ENCODE peak calls at places on chromosomes 13 and 19, in eight cellular contexts. One of them, this sample, is unnamed.
A peak's percentile ranks its signal among the peaks of the same experiment; 100 is the strongest.

GRCh38 chr13:25375727-25376358 is 4.1 kb downstream of the ATP8A2 start:
- DNase-seq in A549: peak; percentile 25
- DNase-seq in lower leg skin: peak; percentile 21
- DNase-seq in IMR-90: peak; percentile 31
- DNase-seq in upper lobe of left lung: no peak
- DNase-seq in body of pancreas: peak; percentile 27
- DNase-seq in right lobe of liver: no peak
- DNase-seq in stomach: no peak
- DNase-seq in this sample: peak; percentile 77

GRCh38 chr13:49791753-49792549 is 531 bp downstream of the KPNA3 start:
- DNase-seq in right lobe of liver: peak; percentile 62
- DNase-seq in body of pancreas: peak; percentile 32
- DNase-seq in lower leg skin: peak; percentile 22
- DNase-seq in A549: peak; percentile 29
- DNase-seq in IMR-90: peak; percentile 36
- DNase-seq in stomach: peak; percentile 47
- DNase-seq in upper lobe of left lung: peak; percentile 49
- DNase-seq in this sample: peak; percentile 85

GRCh38 chr13:95020298-95020987 is 280.8 kb downstream of the ABCC4 start:
- DNase-seq in lower leg skin: no peak
- DNase-seq in stomach: no peak
- DNase-seq in right lobe of liver: no peak
- DNase-seq in A549: no peak
- DNase-seq in IMR-90: no peak
- DNase-seq in upper lobe of left lung: no peak
- DNase-seq in body of pancreas: no peak
- DNase-seq in this sample: no peak

GRCh38 chr13:60267498-60268202 is 103.9 kb upstream of the DIAPH3 start:
- DNase-seq in A549: peak; percentile 2
- DNase-seq in stomach: no peak
- DNase-seq in right lobe of liver: no peak
- DNase-seq in IMR-90: no peak
- DNase-seq in lower leg skin: no peak
- DNase-seq in upper lobe of left lung: peak; percentile 36
- DNase-seq in body of pancreas: peak; percentile 63
- DNase-seq in this sample: peak; percentile 46

GRCh38 chr19:39679791-39680168 is 24.1 kb downstream of the LGALS16 start:
- DNase-seq in IMR-90: no peak
- DNase-seq in stomach: no peak
- DNase-seq in lower leg skin: no peak
- DNase-seq in upper lobe of left lung: no peak
- DNase-seq in body of pancreas: no peak
- DNase-seq in A549: no peak
- DNase-seq in right lobe of liver: no peak
- DNase-seq in this sample: no peak

GRCh38 chr13:33105387-33106005 is 89.3 kb downstream of the KL start:
- DNase-seq in lower leg skin: no peak
- DNase-seq in right lobe of liver: no peak
- DNase-seq in upper lobe of left lung: no peak
- DNase-seq in body of pancreas: peak; percentile 46
- DNase-seq in IMR-90: no peak
- DNase-seq in A549: no peak
- DNase-seq in stomach: no peak
- DNase-seq in this sample: no peak

GRCh38 chr13:90890435-90890834 is 457.1 kb upstream of the MIR17HG start:
- DNase-seq in body of pancreas: no peak
- DNase-seq in right lobe of liver: no peak
- DNase-seq in upper lobe of left lung: no peak
- DNase-seq in stomach: no peak
- DNase-seq in IMR-90: no peak
- DNase-seq in lower leg skin: no peak
- DNase-seq in A549: no peak
- DNase-seq in this sample: no peak

GRCh38 chr13:50599927-50600326 is 243.6 kb downstream of the DLEU7 start:
- DNase-seq in upper lobe of left lung: no peak
- DNase-seq in lower leg skin: no peak
- DNase-seq in A549: no peak
- DNase-seq in right lobe of liver: no peak
- DNase-seq in body of pancreas: no peak
- DNase-seq in IMR-90: no peak
- DNase-seq in stomach: no peak
- DNase-seq in this sample: peak; percentile 17

GRCh38 chr13:38417241-38417640 is 67.6 kb downstream of the UFM1 start:
- DNase-seq in A549: no peak
- DNase-seq in upper lobe of left lung: no peak
- DNase-seq in stomach: no peak
- DNase-seq in lower leg skin: no peak
- DNase-seq in IMR-90: no peak
- DNase-seq in right lobe of liver: no peak
- DNase-seq in body of pancreas: no peak
- DNase-seq in this sample: no peak

GRCh38 chr19:15330801-15331418 is 1.4 kb downstream of the BRD4 start:
- DNase-seq in body of pancreas: peak; percentile 35
- DNase-seq in lower leg skin: no peak
- DNase-seq in A549: peak; percentile 41
- DNase-seq in right lobe of liver: no peak
- DNase-seq in stomach: no peak
- DNase-seq in IMR-90: peak; percentile 89
- DNase-seq in upper lobe of left lung: peak; percentile 52
- DNase-seq in this sample: peak; percentile 68

GRCh38 chr13:86087241-86087640 is 288.0 kb upstream of the SLITRK6 start:
- DNase-seq in body of pancreas: no peak
- DNase-seq in stomach: no peak
- DNase-seq in right lobe of liver: no peak
- DNase-seq in upper lobe of left lung: no peak
- DNase-seq in IMR-90: no peak
- DNase-seq in lower leg skin: no peak
- DNase-seq in A549: no peak
- DNase-seq in this sample: no peak

GRCh38 chr19:47521473-47522180 is 6.8 kb upstream of the NAPA start:
- DNase-seq in IMR-90: no peak
- DNase-seq in A549: no peak
- DNase-seq in body of pancreas: no peak
- DNase-seq in stomach: no peak
- DNase-seq in lower leg skin: no peak
- DNase-seq in upper lobe of left lung: no peak
- DNase-seq in right lobe of liver: no peak
- DNase-seq in this sample: no peak

GRCh38 chr13:25744176-25744575 is 307.6 kb downstream of the SHISA2 start:
- DNase-seq in stomach: no peak
- DNase-seq in IMR-90: no peak
- DNase-seq in body of pancreas: no peak
- DNase-seq in right lobe of liver: no peak
- DNase-seq in upper lobe of left lung: no peak
- DNase-seq in lower leg skin: no peak
- DNase-seq in A549: no peak
- DNase-seq in this sample: no peak

GRCh38 chr19:28603453-28603852 is 609.5 kb downstream of the UQCRFS1 start:
- DNase-seq in right lobe of liver: no peak
- DNase-seq in upper lobe of left lung: no peak
- DNase-seq in lower leg skin: no peak
- DNase-seq in stomach: no peak
- DNase-seq in A549: no peak
- DNase-seq in body of pancreas: no peak
- DNase-seq in IMR-90: no peak
- DNase-seq in this sample: no peak

GRCh38 chr13:36950330-36950729 is 30.3 kb upstream of the SMAD9 start:
- DNase-seq in body of pancreas: no peak
- DNase-seq in upper lobe of left lung: no peak
- DNase-seq in stomach: no peak
- DNase-seq in A549: no peak
- DNase-seq in right lobe of liver: no peak
- DNase-seq in IMR-90: no peak
- DNase-seq in lower leg skin: no peak
- DNase-seq in this sample: no peak

GRCh38 chr13:46621133-46621532 is 68.2 kb downstream of the LRCH1 start:
- DNase-seq in stomach: no peak
- DNase-seq in body of pancreas: no peak
- DNase-seq in A549: no peak
- DNase-seq in IMR-90: no peak
- DNase-seq in lower leg skin: no peak
- DNase-seq in upper lobe of left lung: no peak
- DNase-seq in right lobe of liver: no peak
- DNase-seq in this sample: no peak

GRCh38 chr13:62512194-62513141 is 1096.8 kb upstream of the PCDH20 start:
- DNase-seq in right lobe of liver: no peak
- DNase-seq in upper lobe of left lung: peak; percentile 20
- DNase-seq in IMR-90: peak; percentile 32
- DNase-seq in body of pancreas: peak; percentile 50
- DNase-seq in lower leg skin: no peak
- DNase-seq in A549: peak; percentile 55
- DNase-seq in stomach: peak; percentile 42
- DNase-seq in this sample: peak; percentile 37

GRCh38 chr19:3135961-3136683 is at the start of gene GNA15:
- DNase-seq in body of pancreas: peak; percentile 31
- DNase-seq in right lobe of liver: no peak
- DNase-seq in stomach: peak; percentile 61
- DNase-seq in A549: no peak
- DNase-seq in upper lobe of left lung: peak; percentile 85
- DNase-seq in IMR-90: no peak
- DNase-seq in lower leg skin: no peak
- DNase-seq in this sample: no peak

GRCh38 chr19:12881172-12881808 is at the start of gene DNASE2:
- DNase-seq in lower leg skin: peak; percentile 97
- DNase-seq in upper lobe of left lung: peak; percentile 99
- DNase-seq in stomach: peak; percentile 98
- DNase-seq in right lobe of liver: peak; percentile 99
- DNase-seq in body of pancreas: peak; percentile 99
- DNase-seq in IMR-90: peak; percentile 87
- DNase-seq in A549: peak; percentile 92
- DNase-seq in this sample: peak; percentile 95

GRCh38 chr13:106063591-106064308 is 471.7 kb downstream of the EFNB2 start:
- DNase-seq in stomach: no peak
- DNase-seq in right lobe of liver: no peak
- DNase-seq in lower leg skin: no peak
- DNase-seq in body of pancreas: no peak
- DNase-seq in upper lobe of left lung: no peak
- DNase-seq in IMR-90: peak; percentile 83
- DNase-seq in A549: no peak
- DNase-seq in this sample: no peak

GRCh38 chr13:74040200-74040599 is 94.0 kb downstream of the KLF12 start:
- DNase-seq in body of pancreas: peak; percentile 16
- DNase-seq in A549: peak; percentile 56
- DNase-seq in stomach: peak; percentile 36
- DNase-seq in upper lobe of left lung: peak; percentile 31
- DNase-seq in right lobe of liver: no peak
- DNase-seq in lower leg skin: no peak
- DNase-seq in IMR-90: peak; percentile 31
- DNase-seq in this sample: peak; percentile 32

GRCh38 chr19:35347171-35347929 is at the start of gene FFAR1:
- DNase-seq in lower leg skin: no peak
- DNase-seq in IMR-90: no peak
- DNase-seq in A549: no peak
- DNase-seq in body of pancreas: peak; percentile 68
- DNase-seq in stomach: peak; percentile 15
- DNase-seq in upper lobe of left lung: peak; percentile 48
- DNase-seq in right lobe of liver: peak; percentile 44
- DNase-seq in this sample: no peak
- TF ChIP-seq POLR2A in lower leg skin: no peak
- TF ChIP-seq POLR2A in IMR-90: no peak
- TF ChIP-seq POLR2A in A549: no peak
- TF ChIP-seq POLR2A in body of pancreas: no peak
- TF ChIP-seq POLR2A in stomach: no peak
- TF ChIP-seq POLR2A in upper lobe of left lung: no peak
- TF ChIP-seq POLR2A in right lobe of liver: no peak
- TF ChIP-seq POLR2A in this sample: no peak

DNA sequence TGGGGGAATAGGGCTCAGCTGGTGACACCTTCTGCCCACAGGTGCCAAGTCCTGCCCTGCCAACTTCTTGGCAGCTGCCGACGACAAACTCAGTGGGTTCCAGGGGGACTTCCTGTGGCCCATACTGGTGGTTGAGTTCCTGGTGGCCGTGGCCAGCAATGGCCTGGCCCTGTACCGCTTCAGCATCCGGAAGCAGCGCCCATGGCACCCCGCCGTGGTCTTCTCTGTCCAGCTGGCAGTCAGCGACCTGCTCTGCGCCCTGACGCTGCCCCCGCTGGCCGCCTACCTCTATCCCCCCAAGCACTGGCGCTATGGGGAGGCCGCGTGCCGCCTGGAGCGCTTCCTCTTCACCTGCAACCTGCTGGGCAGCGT is 2.1 kb downstream of the P2RY11 start:
- DNase-seq in A549: no peak
- DNase-seq in IMR-90: no peak
- DNase-seq in right lobe of liver: no peak
- DNase-seq in stomach: no peak
- DNase-seq in upper lobe of left lung: no peak
- DNase-seq in body of pancreas: no peak
- DNase-seq in lower leg skin: no peak
- DNase-seq in this sample: no peak
- TF ChIP-seq POLR2A in A549: no peak
- TF ChIP-seq POLR2A in IMR-90: no peak
- TF ChIP-seq POLR2A in right lobe of liver: no peak
- TF ChIP-seq POLR2A in stomach: no peak
- TF ChIP-seq POLR2A in upper lobe of left lung: no peak
- TF ChIP-seq POLR2A in body of pancreas: no peak
- TF ChIP-seq POLR2A in lower leg skin: no peak
- TF ChIP-seq POLR2A in this sample: peak; percentile 48

GRCh38 chr19:21491161-21491560 is 14.2 kb upstream of the ZNF429 start:
- DNase-seq in IMR-90: peak; percentile 3
- DNase-seq in body of pancreas: no peak
- DNase-seq in A549: no peak
- DNase-seq in right lobe of liver: no peak
- DNase-seq in lower leg skin: no peak
- DNase-seq in stomach: no peak
- DNase-seq in upper lobe of left lung: peak; percentile 28
- DNase-seq in this sample: no peak

GRCh38 chr19:21487969-21488368 is 17.4 kb upstream of the ZNF429 start:
- DNase-seq in stomach: no peak
- DNase-seq in IMR-90: no peak
- DNase-seq in right lobe of liver: no peak
- DNase-seq in body of pancreas: no peak
- DNase-seq in lower leg skin: no peak
- DNase-seq in A549: no peak
- DNase-seq in upper lobe of left lung: no peak
- DNase-seq in this sample: no peak

GRCh38 chr19:21498651-21499050 is 6.8 kb upstream of the ZNF429 start:
- DNase-seq in upper lobe of left lung: no peak
- DNase-seq in right lobe of liver: no peak
- DNase-seq in lower leg skin: no peak
- DNase-seq in body of pancreas: no peak
- DNase-seq in stomach: no peak
- DNase-seq in IMR-90: no peak
- DNase-seq in A549: no peak
- DNase-seq in this sample: no peak

GRCh38 chr19:21496876-21497275 is 8.5 kb upstream of the ZNF429 start:
- DNase-seq in body of pancreas: no peak
- DNase-seq in IMR-90: no peak
- DNase-seq in upper lobe of left lung: no peak
- DNase-seq in A549: no peak
- DNase-seq in lower leg skin: no peak
- DNase-seq in right lobe of liver: no peak
- DNase-seq in stomach: no peak
- DNase-seq in this sample: no peak

GRCh38 chr19:21492932-21493906 is 12.2 kb upstream of the ZNF429 start:
- DNase-seq in lower leg skin: no peak
- DNase-seq in upper lobe of left lung: peak; percentile 48
- DNase-seq in IMR-90: no peak
- DNase-seq in body of pancreas: no peak
- DNase-seq in A549: no peak
- DNase-seq in stomach: no peak
- DNase-seq in right lobe of liver: peak; percentile 72
- DNase-seq in this sample: no peak
- TF ChIP-seq POLR2A in lower leg skin: no peak
- TF ChIP-seq POLR2A in upper lobe of left lung: no peak
- TF ChIP-seq POLR2A in IMR-90: no peak
- TF ChIP-seq POLR2A in body of pancreas: no peak
- TF ChIP-seq POLR2A in A549: no peak
- TF ChIP-seq POLR2A in stomach: no peak
- TF ChIP-seq POLR2A in right lobe of liver: no peak
- TF ChIP-seq POLR2A in this sample: no peak

GRCh38 chr19:52734893-52735661 is at the start of gene ZNF611:
- DNase-seq in right lobe of liver: peak; percentile 97
- DNase-seq in lower leg skin: peak; percentile 98
- DNase-seq in upper lobe of left lung: peak; percentile 99
- DNase-seq in IMR-90: peak; percentile 88
- DNase-seq in stomach: peak; percentile 100
- DNase-seq in A549: peak; percentile 93
- DNase-seq in body of pancreas: peak; percentile 98
- DNase-seq in this sample: peak; percentile 96
- TF ChIP-seq POLR2A in right lobe of liver: peak; percentile 68
- TF ChIP-seq POLR2A in lower leg skin: peak; percentile 25
- TF ChIP-seq POLR2A in upper lobe of left lung: peak; percentile 92
- TF ChIP-seq POLR2A in IMR-90: peak; percentile 77
- TF ChIP-seq POLR2A in stomach: peak; percentile 62
- TF ChIP-seq POLR2A in A549: peak; percentile 67
- TF ChIP-seq POLR2A in body of pancreas: peak; percentile 47
- TF ChIP-seq POLR2A in this sample: peak; percentile 84